ENCODE peak calls at places on chromosomes 7 and 10, in eight cellular contexts. Q is astrocyte of the spinal cord; Z is uterus; O is left ventricle myocardium superior; X is SIG-M5; H is stimulated activated naive B cell treated with anti-CD40 and anti-IgM and Interleukin-4, amounts not matched to agents 10 μg/mL and 1 μg/mL and 100 μg/mL, for 72 hours; A is small intestine; T is fibroblast of the aortic adventitia. I is an unnamed sample.

GRCh38 chr7:6226194-6226799 is 46.1 kb downstream of the CYTH3 start:
- DNase-seq in Q (peak; percentile 46), Z (no peak), O (no peak), X (no peak), H (no peak), A (peak; percentile 69), T (peak; percentile 88), I (peak; percentile 83)

GRCh38 chr7:30764030-30764991 is 6.9 kb upstream of the MINDY4 start:
- DNase-seq in Q (peak; percentile 36), Z (no peak), O (no peak), X (no peak), H (no peak), A (no peak), T (peak; percentile 97), I (peak; percentile 49)

GRCh38 chr10:69413221-69413865 is 3.4 kb downstream of the TACR2 start:
- DNase-seq in Q (peak; percentile 60), Z (peak; percentile 83), O (peak; percentile 76), X (no peak), H (peak; percentile 20), A (no peak), T (peak; percentile 81), I (peak; percentile 73)

GRCh38 chr10:95464280-95464679 is 96.9 kb downstream of the SORBS1 start:
- DNase-seq in Q (no peak), Z (no peak), O (no peak), X (no peak), H (no peak), A (peak; percentile 45), T (no peak), I (no peak)

GRCh38 chr7:101162551-101163280 is 2.7 kb downstream of the VGF start:
- DNase-seq in Q (peak; percentile 34), Z (no peak), O (peak; percentile 60), X (no peak), H (no peak), A (peak; percentile 52), T (no peak), I (peak; percentile 57)

GRCh38 chr7:116210345-116211005 is at the start of gene TES:
- DNase-seq in Q (peak; percentile 58), Z (peak; percentile 59), O (peak; percentile 81), X (no peak), H (peak; percentile 71), A (peak; percentile 85), T (peak; percentile 35), I (no peak)

GRCh38 chr10:131159771-131160170 is 151.8 kb downstream of the TCERG1L start:
- DNase-seq in Q (no peak), Z (no peak), O (no peak), X (no peak), H (no peak), A (no peak), T (no peak), I (no peak)

GRCh38 chr10:116888380-116889055 is 39.2 kb downstream of the ENO4 start:
- DNase-seq in Q (peak; percentile 81), Z (peak; percentile 61), O (peak; percentile 51), X (no peak), H (no peak), A (peak; percentile 72), T (peak; percentile 82), I (peak; percentile 81)

GRCh38 chr10:22754298-22754697 is 39.9 kb upstream of the PIP4K2A start:
- DNase-seq in Q (no peak), Z (no peak), O (no peak), X (no peak), H (no peak), A (no peak), T (no peak), I (no peak)

GRCh38 chr7:30080818-30081217 is 52.6 kb downstream of the PLEKHA8 start:
- DNase-seq in Q (no peak), Z (no peak), O (no peak), X (no peak), H (no peak), A (no peak), T (no peak), I (no peak)

GRCh38 chr7:4682621-4683042 is 537 bp downstream of the FOXK1 start:
- DNase-seq in Q (peak; percentile 53), Z (peak; percentile 48), O (peak; percentile 74), X (no peak), H (peak; percentile 36), A (peak; percentile 59), T (peak; percentile 39), I (no peak)

GRCh38 chr10:30215631-30216030 is 133.4 kb downstream of the MTPAP start:
- DNase-seq in Q (peak; percentile 36), Z (no peak), O (no peak), X (no peak), H (no peak), A (no peak), T (peak; percentile 13), I (peak; percentile 58)

GRCh38 chr10:20995123-20995978 is 98.2 kb upstream of the NEBL start:
- DNase-seq in Q (peak; percentile 42), Z (no peak), O (no peak), X (no peak), H (no peak), A (no peak), T (no peak), I (no peak)

GRCh38 chr7:7795736-7796135 is 77.3 kb upstream of the RPA3 start:
- DNase-seq in Q (peak; percentile 85), Z (no peak), O (no peak), X (no peak), H (no peak), A (no peak), T (peak; percentile 55), I (peak; percentile 87)

GRCh38 chr7:151134743-151135524 is 32.6 kb downstream of the GBX1 start:
- DNase-seq in Q (no peak), Z (no peak), O (no peak), X (no peak), H (no peak), A (no peak), T (no peak), I (no peak)

GRCh38 chr7:111753968-111754367 is 191.7 kb upstream of the IMMP2L start:
- DNase-seq in Q (peak; percentile 44), Z (no peak), O (no peak), X (no peak), H (no peak), A (no peak), T (peak; percentile 42), I (peak; percentile 41)

GRCh38 chr7:18667466-18667865 is 171.9 kb downstream of the HDAC9 start:
- DNase-seq in Q (peak; percentile 78), Z (no peak), O (no peak), X (no peak), H (no peak), A (no peak), T (peak; percentile 81), I (peak; percentile 64)

GRCh38 chr7:32502656-32503189 is 7.4 kb downstream of the AVL9 start:
- DNase-seq in Q (no peak), Z (no peak), O (no peak), X (no peak), H (no peak), A (no peak), T (no peak), I (no peak)

GRCh38 chr7:158587425-158588084 is at the start of gene PTPRN2:
- DNase-seq in Q (peak; percentile 39), Z (peak; percentile 57), O (peak; percentile 79), X (no peak), H (no peak), A (peak; percentile 61), T (peak; percentile 39), I (peak; percentile 28)

GRCh38 chr7:112202819-112203218 is 3.4 kb downstream of the DOCK4 start:
- DNase-seq in Q (no peak), Z (no peak), O (peak; percentile 37), X (no peak), H (no peak), A (peak; percentile 8), T (peak; percentile 13), I (no peak)

GRCh38 chr10:113594673-113595072 is 41.8 kb downstream of the HABP2 start:
- DNase-seq in Q (no peak), Z (no peak), O (no peak), X (no peak), H (no peak), A (no peak), T (no peak), I (no peak)

GRCh38 chr7:19106308-19107141 is 10.9 kb downstream of the TWIST1 start:
- DNase-seq in Q (peak; percentile 41), Z (no peak), O (peak; percentile 32), X (no peak), H (no peak), A (no peak), T (no peak), I (peak; percentile 54)